ENCODE peak calls at places on chromosome 5, in six cellular contexts. G is stimulated activated CD8-positive, alpha-beta memory T cell treated with anti-CD3 and anti-CD28 coated beads, Interleukin-2, amount 100 ng/mL, for 1 hour; S is heart right ventricle; I is GM18507; T is NCI-H1092; Y is AG08396. L is an unnamed sample.

GRCh38 chr5:89343666-89344065 is 460.7 kb upstream of the MEF2C start:
- DNase-seq in Y (no peak), T (peak), I (peak), S (no peak), G (no peak), L (no peak)

GRCh38 chr5:9765421-9765820 is 135.3 kb upstream of the TAS2R1 start:
- DNase-seq in S (no peak), I (no peak), Y (peak), T (no peak), G (no peak), L (peak)

GRCh38 chr5:38714703-38715355 is 131.0 kb upstream of the OSMR start:
- DNase-seq in I (no peak), G (no peak), T (no peak), S (no peak), Y (no peak), L (no peak)

GRCh38 chr5:58453326-58453725 is 6.6 kb downstream of the PLK2 start:
- DNase-seq in Y (no peak), T (no peak), S (no peak), I (no peak), G (no peak), L (no peak)

GRCh38 chr5:175457466-175457865 is 13.5 kb upstream of the DRD1 start:
- DNase-seq in T (no peak), G (no peak), Y (no peak), I (no peak), S (no peak), L (no peak)

GRCh38 chr5:93582677-93583524 is at the start of gene NR2F1:
- DNase-seq in S (no peak), Y (peak), G (no peak), I (no peak), T (peak), L (peak)

GRCh38 chr5:130939059-130939458 is 226.0 kb downstream of the HINT1 start:
- DNase-seq in I (no peak), T (no peak), G (no peak), S (no peak), Y (no peak), L (no peak)

GRCh38 chr5:61603211-61603908 is 271.3 kb downstream of the ZSWIM6 start:
- DNase-seq in Y (peak), G (no peak), I (no peak), S (peak), T (no peak), L (peak)

GRCh38 chr5:43631182-43631910 is 28.4 kb downstream of the NNT start:
- DNase-seq in I (no peak), Y (peak), G (no peak), T (peak), S (peak), L (peak)

GRCh38 chr5:15013654-15014463 is 142.3 kb upstream of the ANKH start:
- DNase-seq in S (no peak), G (no peak), T (peak), Y (no peak), I (no peak), L (peak)

GRCh38 chr5:78527054-78527884 is 121.3 kb downstream of the LHFPL2 start:
- DNase-seq in T (no peak), Y (peak), S (no peak), G (no peak), I (no peak), L (peak)

GRCh38 chr5:125525356-125525755 is 778.9 kb upstream of the ZNF608 start:
- DNase-seq in G (no peak), Y (no peak), T (no peak), S (no peak), I (no peak), L (no peak)

GRCh38 chr5:179268399-179268952 is 76.8 kb downstream of the ADAMTS2 start:
- DNase-seq in Y (no peak), T (no peak), I (no peak), S (no peak), G (no peak), L (no peak)

GRCh38 chr5:168749391-168750100 is 170.4 kb upstream of the PANK3 start:
- DNase-seq in I (no peak), G (no peak), Y (no peak), T (no peak), S (no peak), L (no peak)

GRCh38 chr5:6638236-6638635 is 5.0 kb downstream of the SRD5A1 start:
- DNase-seq in Y (no peak), T (no peak), G (no peak), I (no peak), S (no peak), L (no peak)

GRCh38 chr5:74040811-74041491 is 415.0 kb downstream of the ARHGEF28 start:
- DNase-seq in T (peak), I (no peak), Y (no peak), S (no peak), G (no peak), L (no peak)

GRCh38 chr5:154421868-154422267 is 23.9 kb upstream of the SAP30L start:
- DNase-seq in S (no peak), G (no peak), T (no peak), Y (no peak), I (no peak), L (no peak)

GRCh38 chr5:170404398-170404797 is 15.2 kb upstream of the KCNMB1 start:
- DNase-seq in Y (no peak), G (no peak), S (no peak), T (no peak), I (no peak), L (no peak)

GRCh38 chr5:23314827-23315226 is 192.6 kb upstream of the PRDM9 start:
- DNase-seq in Y (no peak), S (no peak), G (no peak), T (no peak), I (no peak), L (no peak)

GRCh38 chr5:81924467-81924866 is 47.4 kb upstream of the ATG10 start:
- DNase-seq in I (no peak), G (no peak), T (peak), S (peak), Y (no peak), L (no peak)

GRCh38 chr5:91840412-91840811 is 457.3 kb upstream of the ARRDC3 start:
- DNase-seq in Y (no peak), I (no peak), T (peak), S (no peak), G (no peak), L (no peak)

GRCh38 chr5:137649228-137649890 is 86.5 kb downstream of the KLHL3 start:
- DNase-seq in I (no peak), G (no peak), Y (no peak), S (no peak), T (peak), L (no peak)

GRCh38 chr5:37841223-37841622 is 1.4 kb upstream of the GDNF start:
- DNase-seq in T (no peak), G (no peak), S (no peak), I (no peak), Y (no peak), L (no peak)

GRCh38 chr5:5675511-5675910 is 253.0 kb downstream of the ICE1 start:
- DNase-seq in G (no peak), S (no peak), I (no peak), T (no peak), Y (no peak), L (no peak)

GRCh38 chr5:97101189-97101910 is 41.1 kb downstream of the LIX1 start:
- DNase-seq in G (no peak), S (no peak), Y (no peak), T (no peak), I (no peak), L (no peak)

L was measured in AG20443.